ENCODE peak calls at places on chromosomes 2 and 18, in four cellular contexts. Y is fibroblast of mammary gland; L is left ventricle myocardium inferior; X is stimulated activated CD8-positive, alpha-beta memory T cell treated with anti-CD3 and anti-CD28 coated beads, Interleukin-15, amount 100 ng/mL, for 24 hours. E is an unnamed sample.

GRCh38 chr18:49018553-49018943 is 67.8 kb upstream of the SMAD7 start:
- DNase-seq in L (no peak), X (no peak), Y (no peak), E (no peak)

GRCh38 chr2:173553589-173553988 is 198.9 kb downstream of the CDCA7 start:
- DNase-seq in Y (peak), L (no peak), X (no peak), E (no peak)

GRCh38 chr2:206353685-206354084 is 79.2 kb downstream of the ZDBF2 start:
- DNase-seq in X (no peak), Y (peak), L (no peak), E (no peak)

GRCh38 chr2:101148777-101149176 is 2.4 kb downstream of the TBC1D8 start:
- DNase-seq in L (no peak), Y (no peak), X (no peak), E (no peak)

GRCh38 chr18:77081387-77081773 is 51.2 kb downstream of the MBP start:
- DNase-seq in X (no peak), L (no peak), Y (peak), E (no peak)

GRCh38 chr2:9178110-9178904 is 28.3 kb upstream of the ASAP2 start:
- DNase-seq in Y (peak), X (no peak), L (no peak), E (no peak)

GRCh38 chr2:10235099-10235908 is 67.4 kb upstream of the HPCAL1 start:
- DNase-seq in Y (peak), L (no peak), X (no peak), E (no peak)

GRCh38 chr2:176128172-176129012 is 1.1 kb upstream of the HOXD8 start:
- DNase-seq in Y (peak), X (no peak), L (no peak), E (no peak)

GRCh38 chr2:157501026-157501425 is 57.1 kb upstream of the CYTIP start:
- DNase-seq in Y (no peak), L (no peak), X (no peak), E (no peak)

E was measured in upper lobe of left lung.